ENCODE peak calls at places on chromosomes 1 and 21, in four cellular contexts. R, L, H and Z are unnamed samples.

GRCh38 chr1:153360190-153360589 is 2.5 kb downstream of the S100A9 start:
- DNase-seq in R (no peak), L (no peak), H (no peak), Z (no peak)

GRCh38 chr1:103125219-103125618 is 16.9 kb upstream of the COL11A1 start:
- DNase-seq in R (no peak), L (no peak), H (no peak), Z (no peak)

GRCh38 chr1:15096293-15096692 is 57.3 kb upstream of the TMEM51 start:
- DNase-seq in R (no peak), L (no peak), H (no peak), Z (no peak)

GRCh38 chr1:173527151-173527826 is 50.2 kb downstream of the PRDX6 start:
- DNase-seq in R (no peak), L (no peak), H (no peak), Z (peak)

GRCh38 chr1:234998174-234998741 is 130.4 kb downstream of the TOMM20 start:
- DNase-seq in R (peak), L (no peak), H (peak), Z (no peak)

GRCh38 chr21:30083120-30083945 is 83.3 kb downstream of the CLDN17 start:
- DNase-seq in R (no peak), L (no peak), H (no peak), Z (no peak)

GRCh38 chr1:154485106-154485505 is 16.9 kb upstream of the TDRD10 start:
- DNase-seq in R (no peak), L (no peak), H (no peak), Z (no peak)

GRCh38 chr21:33071878-33072306 is 2.0 kb downstream of the OLIG1 start:
- DNase-seq in R (no peak), L (no peak), H (no peak), Z (peak)

GRCh38 chr1:156859523-156860112 is 701 bp upstream of the INSRR start:
- DNase-seq in R (peak), L (peak), H (no peak), Z (no peak)

DNA sequence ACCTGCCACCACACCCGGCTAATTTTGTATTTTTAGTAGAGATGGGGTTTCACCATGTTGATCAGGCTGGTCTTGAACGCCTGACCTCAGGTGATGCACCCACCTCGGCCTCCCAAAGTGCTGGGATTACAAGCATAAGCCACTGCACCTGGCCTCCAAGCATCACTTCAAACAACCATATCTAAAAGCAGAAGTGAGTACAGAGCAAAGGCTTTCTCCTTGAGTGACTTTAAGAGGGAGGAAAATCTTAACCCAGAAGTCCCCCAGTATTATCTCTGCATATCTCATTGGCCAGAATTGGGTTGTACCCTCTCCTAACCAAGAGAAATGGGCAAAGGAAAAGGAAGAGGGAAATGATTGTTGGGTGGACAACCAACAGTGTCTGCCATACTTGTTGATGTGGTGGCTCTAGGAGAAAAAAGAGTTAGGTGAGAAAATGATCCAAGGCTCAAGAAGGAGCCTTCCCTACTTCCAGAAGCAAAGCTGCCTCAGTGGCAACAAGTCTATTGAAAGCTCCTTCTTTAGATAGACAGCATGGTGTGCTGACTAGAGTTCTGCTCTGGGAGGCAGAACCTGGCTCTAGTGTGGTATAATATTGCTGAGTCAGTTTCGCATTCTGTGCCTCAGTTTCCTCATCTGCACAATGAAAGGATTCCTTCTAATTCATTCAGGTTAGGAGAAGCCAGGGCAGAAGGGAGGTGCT is 16.8 kb upstream of the FOXE3 start:
- DNase-seq in R (no peak), L (no peak), H (no peak), Z (no peak)
- TF ChIP-seq POLR2A in R (no peak), L (no peak), H (no peak), Z (no peak)

GRCh38 chr1:39174400-39175081 is 30.0 kb upstream of the MACF1 start:
- DNase-seq in R (no peak), L (no peak), H (no peak), Z (no peak)

GRCh38 chr1:39170731-39171375 is 33.6 kb upstream of the MACF1 start:
- DNase-seq in R (no peak), L (no peak), H (no peak), Z (no peak)

GRCh38 chr1:39177641-39178040 is 26.9 kb upstream of the MACF1 start:
- DNase-seq in R (no peak), L (no peak), H (no peak), Z (no peak)

GRCh38 chr1:39173995-39174380 is 30.5 kb upstream of the MACF1 start:
- DNase-seq in R (no peak), L (no peak), H (no peak), Z (no peak)

GRCh38 chr1:39173119-39173994 is 31.1 kb upstream of the MACF1 start:
- DNase-seq in R (no peak), L (no peak), H (no peak), Z (no peak)
- H3K27ac ChIP-seq in R (peak), L (peak), H (no peak), Z (peak)

GRCh38 chr1:23478896-23479790 is 4.8 kb downstream of the ASAP3 start:
- DNase-seq in R (peak), L (peak), H (peak), Z (no peak)
- TF ChIP-seq POLR2A in R (no peak), L (no peak), H (peak), Z (no peak)

GRCh38 chr1:196611873-196612272 is 3.6 kb upstream of the KCNT2 start:
- DNase-seq in R (no peak), L (no peak), H (no peak), Z (no peak)

GRCh38 chr1:196607940-196608339 is 300 bp downstream of the KCNT2 start:
- DNase-seq in R (no peak), L (no peak), H (no peak), Z (no peak)

GRCh38 chr1:196603651-196604050 is 4.6 kb downstream of the KCNT2 start:
- DNase-seq in R (no peak), L (no peak), H (no peak), Z (no peak)

GRCh38 chr1:196608401-196609113 is at the start of gene KCNT2:
- DNase-seq in R (no peak), L (peak), H (peak), Z (peak)

DNA sequence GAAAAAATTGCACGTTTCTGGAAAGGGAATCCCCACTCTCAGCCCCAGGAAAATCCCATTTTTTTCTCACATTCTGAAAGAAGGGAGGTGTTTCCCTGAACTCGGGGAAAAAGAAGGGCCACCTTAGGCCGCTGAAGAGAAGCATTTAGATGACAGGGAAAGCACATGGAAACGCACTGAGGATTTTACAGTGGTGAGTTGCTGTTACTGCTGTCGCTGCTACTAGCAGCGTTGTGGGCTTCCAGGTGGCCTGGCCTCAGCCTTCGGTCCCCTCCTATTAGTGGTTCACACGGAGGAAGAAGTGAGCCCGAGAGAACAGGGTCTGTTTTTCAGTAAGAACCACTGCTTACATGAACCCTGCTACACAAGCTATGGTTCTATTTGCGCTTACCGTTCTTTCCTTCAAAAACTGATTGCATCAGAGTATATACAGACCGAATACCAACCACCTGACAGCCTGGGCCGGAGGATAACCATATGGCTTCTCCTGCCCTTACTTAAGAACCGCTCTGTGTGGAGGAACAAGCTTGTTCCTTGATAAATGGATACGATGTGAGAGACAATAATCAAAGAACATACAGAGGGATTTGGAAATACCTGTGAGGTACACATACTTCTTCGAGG is 986 bp upstream of the KCNT2 start:
- DNase-seq in R (no peak), L (peak), H (no peak), Z (no peak)
- H3K27ac ChIP-seq in R (peak), L (peak), H (no peak), Z (peak)

GRCh38 chr1:93616996-93617669 is 64.5 kb downstream of the BCAR3 start:
- DNase-seq in R (peak), L (no peak), H (no peak), Z (peak)
- TF ChIP-seq POLR2A in R (no peak), L (no peak), H (no peak), Z (no peak)